ENCODE peak calls at places on chromosomes 6 and 20, in seven cellular contexts. L is kidney epithelial cell, F is HepG2, Z is pancreas, B is dorsolateral prefrontal cortex, R is sigmoid colon, A is psoas muscle. I is an unnamed sample.
A peak's percentile ranks its signal among the peaks of the same experiment; 100 is the strongest.

GRCh38 chr6:32852844-32853540 is 512 bp downstream of the TAP1 start:
- DNase-seq in B (peak; percentile 60), R (peak; percentile 80), A (peak; percentile 68), Z (peak; percentile 55), L (no peak), F (no peak), I (no peak)

GRCh38 chr6:46184114-46184513 is 13.3 kb upstream of the ENPP5 start:
- DNase-seq in L (no peak), B (no peak), R (no peak), A (no peak), F (no peak), Z (no peak), I (peak; percentile 27)

GRCh38 chr6:134117409-134117808 is 65.0 kb upstream of the SLC2A12 start:
- DNase-seq in R (no peak), Z (no peak), L (no peak), F (no peak), A (no peak), B (no peak), I (no peak)

GRCh38 chr6:160042788-160043301 is 74.0 kb downstream of the IGF2R start:
- DNase-seq in B (no peak), Z (no peak), L (no peak), A (no peak), F (peak; percentile 86), R (no peak), I (no peak)

GRCh38 chr6:148723484-148723883 is 23.3 kb upstream of the UST start:
- DNase-seq in A (no peak), R (no peak), L (no peak), F (no peak), Z (no peak), B (no peak), I (peak; percentile 88)

GRCh38 chr20:32589256-32589655 is 4.1 kb upstream of the NOL4L start:
- DNase-seq in R (no peak), Z (no peak), A (no peak), B (no peak), F (no peak), L (no peak), I (no peak)

GRCh38 chr6:29516108-29516507 is 28.4 kb upstream of the MAS1L start:
- DNase-seq in L (peak; percentile 32), R (no peak), Z (no peak), F (no peak), B (no peak), A (no peak), I (no peak)

GRCh38 chr20:18774207-18774606 is 39.4 kb upstream of the SCP2D1 start:
- DNase-seq in A (no peak), B (no peak), Z (no peak), F (no peak), L (no peak), R (no peak), I (no peak)

GRCh38 chr20:11048739-11049138 is 374.9 kb upstream of the JAG1 start:
- DNase-seq in R (no peak), Z (no peak), B (no peak), A (no peak), L (no peak), F (no peak), I (no peak)

GRCh38 chr20:12968472-12968871 is 40.3 kb upstream of the SPTLC3 start:
- DNase-seq in B (no peak), Z (no peak), L (no peak), A (no peak), F (no peak), R (no peak), I (no peak)

GRCh38 chr6:158869010-158869603 is 49.9 kb upstream of the EZR start:
- DNase-seq in A (no peak), R (no peak), L (no peak), B (no peak), F (no peak), Z (no peak), I (no peak)

DNA sequence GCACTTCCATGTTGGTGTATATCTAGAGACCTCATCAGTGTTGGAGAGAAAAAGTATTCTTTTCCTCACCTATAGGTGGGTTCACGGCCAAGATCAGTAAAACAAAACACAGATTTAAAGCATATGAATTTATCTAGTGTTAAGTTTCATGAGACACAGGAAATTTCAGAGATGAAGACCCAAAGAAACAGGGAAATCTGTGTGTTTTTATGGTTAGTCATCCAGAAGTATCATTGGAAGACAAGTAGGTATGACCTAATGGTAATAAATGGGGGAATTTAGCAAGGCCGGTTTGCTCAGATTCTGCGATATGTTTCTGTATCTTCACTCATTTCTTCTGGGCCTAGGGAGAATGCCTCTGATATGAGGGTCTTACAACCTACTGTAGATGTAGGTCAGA is 419.6 kb upstream of the MARCKS start:
- DNase-seq in F (no peak), Z (no peak), A (no peak), R (no peak), L (no peak), B (no peak), I (no peak)
- TF ChIP-seq CTCF in F (no peak), Z (no peak), A (no peak), R (no peak), L (no peak), B (no peak), I (no peak)

GRCh38 chr6:30883476-30883742 is 910 bp upstream of the DDR1 start:
- DNase-seq in F (no peak), L (no peak), R (no peak), B (no peak), A (no peak), Z (no peak), I (no peak)
- H3K4me3 ChIP-seq in F (peak overlapping the region; percentile 80), L (peak overlapping the region; percentile 62), R (no peak overlapping the region), B (peak overlapping the region; percentile 77), A (peak overlapping the region; percentile 78), Z (peak overlapping the region; percentile 75), I (no peak overlapping the region)

GRCh38 chr6:71190809-71191208 is 97.8 kb upstream of the OGFRL1 start:
- DNase-seq in B (no peak), A (no peak), F (peak; percentile 11), L (no peak), R (no peak), Z (no peak), I (no peak)
- TF ChIP-seq CTCF in B (peak; percentile 55), A (no peak), F (no peak), L (no peak), R (no peak), Z (no peak), I (peak; percentile 34)

DNA sequence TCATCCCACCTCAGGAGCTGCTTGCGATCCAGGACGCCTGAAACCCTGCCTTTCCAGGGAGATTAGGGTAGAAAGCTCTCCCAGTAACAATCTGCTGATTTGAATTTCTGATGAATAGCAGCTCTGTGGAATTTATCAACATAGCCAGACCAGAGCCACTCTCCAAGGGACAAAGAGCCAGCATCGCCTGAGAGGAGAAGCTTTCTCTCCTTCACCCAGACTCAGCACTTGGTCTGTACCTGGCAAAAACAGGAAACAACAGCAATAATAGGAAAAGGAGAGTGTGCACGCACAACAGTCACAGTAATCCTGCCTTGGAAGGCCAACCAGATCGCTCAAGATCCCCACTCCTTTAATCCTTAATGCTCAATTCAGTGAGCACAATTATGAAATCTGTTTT is 22.3 kb upstream of the ROS1 start:
- DNase-seq in L (no peak), A (no peak), Z (no peak), F (no peak), R (no peak), B (no peak), I (no peak)
- H3K4me3 ChIP-seq in L (no peak overlapping the region), A (no peak overlapping the region), Z (no peak overlapping the region), F (no peak overlapping the region), R (no peak overlapping the region), B (no peak overlapping the region), I (no peak overlapping the region)

GRCh38 chr20:15512916-15513315 is 1060.3 kb downstream of the KIF16B start:
- DNase-seq in F (no peak), B (no peak), R (no peak), Z (no peak), L (no peak), A (no peak), I (no peak)

GRCh38 chr20:15511551-15511950 is 1061.7 kb downstream of the KIF16B start:
- DNase-seq in L (no peak), F (no peak), R (no peak), Z (no peak), B (no peak), A (no peak), I (no peak)

DNA sequence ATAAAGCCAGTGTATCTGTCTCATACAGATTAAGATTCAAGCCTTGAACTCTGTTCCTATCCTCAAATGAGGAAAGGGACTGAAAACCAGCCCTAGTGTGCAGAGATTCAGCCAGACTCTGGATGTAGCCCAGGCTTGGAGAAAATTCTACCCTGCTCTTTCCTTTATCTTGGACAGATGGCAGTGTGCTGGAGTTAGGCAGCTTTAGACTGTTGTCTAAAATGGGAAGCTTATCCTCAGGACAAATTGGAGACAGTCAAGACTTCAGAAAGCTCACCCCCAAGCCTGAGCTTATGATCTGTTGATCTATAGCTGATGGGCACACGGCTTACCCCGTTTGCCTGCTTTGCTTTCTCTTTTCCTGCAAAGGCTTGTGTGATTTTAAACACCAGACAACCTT is 1057.5 kb downstream of the KIF16B start:
- DNase-seq in Z (no peak), A (no peak), L (no peak), B (no peak), R (no peak), F (no peak), I (no peak)
- TF ChIP-seq CTCF in Z (no peak), A (no peak), L (no peak), B (no peak), R (no peak), F (no peak), I (no peak)

DNA sequence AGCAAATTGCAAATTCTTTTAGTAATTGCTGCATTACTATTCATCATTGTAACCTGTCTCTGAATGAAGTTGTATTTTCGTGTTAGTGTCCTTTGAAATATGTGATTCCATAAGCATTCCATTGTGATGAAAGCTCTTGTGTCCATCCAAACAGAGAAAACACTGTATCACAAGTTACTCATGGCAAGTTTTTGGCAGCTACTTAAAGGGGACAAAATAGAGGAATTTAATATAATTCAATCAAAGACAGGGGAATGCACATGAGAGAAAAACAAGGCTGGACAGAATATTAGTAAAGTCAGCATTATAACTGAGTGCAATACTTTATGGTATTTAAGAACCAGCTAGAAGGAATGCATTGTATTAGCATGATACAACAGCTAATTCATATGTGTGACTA is 270.7 kb upstream of the MARCKS start:
- DNase-seq in F (no peak), A (no peak), Z (no peak), R (no peak), B (no peak), L (no peak), I (no peak)
- H3K4me3 ChIP-seq in F (no peak overlapping the region), A (no peak overlapping the region), Z (no peak overlapping the region), R (no peak overlapping the region), B (no peak overlapping the region), L (no peak overlapping the region), I (no peak overlapping the region)

GRCh38 chr6:51753635-51754034 is 333.8 kb downstream of the PKHD1 start:
- DNase-seq in L (no peak), A (no peak), F (peak; percentile 3), B (no peak), R (no peak), Z (no peak), I (no peak)
- TF ChIP-seq CTCF in L (peak; percentile 36), A (peak; percentile 5), F (peak; percentile 83), B (no peak), R (no peak), Z (no peak), I (no peak)

I was measured in AG04450.